ENCODE peak calls at places on chromosomes 16 and 17, in seven cellular contexts. V is A549, O is stomach, Y is IMR-90, S is K562, Q is lower leg skin, E is right lobe of liver. F is an unnamed sample.
A peak's percentile ranks its signal among the peaks of the same experiment; 100 is the strongest.

GRCh38 chr17:49583226-49583625 is 7.6 kb downstream of the NXPH3 start:
- DNase-seq in V (no peak), O (no peak), Y (no peak), S (no peak), Q (no peak), E (no peak), F (no peak)

GRCh38 chr16:85462405-85463227 is 150.5 kb upstream of the GSE1 start:
- DNase-seq in V (no peak), O (peak; percentile 51), Y (no peak), S (peak; percentile 96), Q (no peak), E (no peak), F (peak; percentile 88)

GRCh38 chr17:7294614-7295153 is at the start of gene YBX2:
- DNase-seq in V (peak; percentile 89), O (peak; percentile 85), Y (peak; percentile 7), S (peak; percentile 62), Q (peak; percentile 94), E (peak; percentile 80), F (peak; percentile 76)

GRCh38 chr17:77476498-77476897 is 335.7 kb downstream of the SEC14L1 start:
- DNase-seq in V (no peak), O (no peak), Y (no peak), S (no peak), Q (no peak), E (no peak), F (no peak)

GRCh38 chr17:17824119-17824779 is 12.5 kb downstream of the SREBF1 start:
- DNase-seq in V (peak; percentile 48), O (no peak), Y (no peak), S (no peak), Q (no peak), E (no peak), F (no peak)

GRCh38 chr16:67537636-67538591 is 9.3 kb downstream of the RIPOR1 start:
- DNase-seq in V (no peak), O (peak; percentile 58), Y (no peak), S (no peak), Q (peak; percentile 94), E (peak; percentile 85), F (peak; percentile 61)

GRCh38 chr17:10600551-10600950 is 51.1 kb upstream of the MYH2 start:
- DNase-seq in V (no peak), O (no peak), Y (peak; percentile 45), S (no peak), Q (no peak), E (no peak), F (no peak)

GRCh38 chr16:89607937-89608740 is 5.3 kb upstream of the DPEP1 start:
- DNase-seq in V (no peak), O (no peak), Y (no peak), S (no peak), Q (no peak), E (no peak), F (no peak)

GRCh38 chr16:8920676-8921625 is 38.8 kb downstream of the LITAFD start:
- DNase-seq in V (no peak), O (no peak), Y (peak; percentile 32), S (no peak), Q (no peak), E (no peak), F (no peak)

GRCh38 chr17:40303009-40303657 is 5.8 kb upstream of the RARA start:
- DNase-seq in V (peak; percentile 71), O (peak; percentile 54), Y (peak; percentile 82), S (peak; percentile 36), Q (peak; percentile 74), E (no peak), F (peak; percentile 79)

GRCh38 chr16:67430504-67431076 is 331 bp upstream of the HSD11B2 start:
- DNase-seq in V (no peak), O (peak; percentile 65), Y (no peak), S (peak; percentile 58), Q (no peak), E (peak; percentile 69), F (peak; percentile 35)

GRCh38 chr17:14688134-14688533 is 387.3 kb downstream of the HS3ST3B1 start:
- DNase-seq in V (peak; percentile 30), O (no peak), Y (no peak), S (no peak), Q (no peak), E (no peak), F (no peak)

GRCh38 chr16:72224260-72224768 is 52.4 kb upstream of the PMFBP1 start:
- DNase-seq in V (no peak), O (no peak), Y (no peak), S (no peak), Q (no peak), E (no peak), F (no peak)

GRCh38 chr16:67944690-67945391 is 921 bp upstream of the LCAT start:
- DNase-seq in V (no peak), O (no peak), Y (no peak), S (no peak), Q (no peak), E (peak; percentile 25), F (no peak)

GRCh38 chr17:68738044-68738443 is 136.9 kb upstream of the FAM20A start:
- DNase-seq in V (no peak), O (peak; percentile 39), Y (no peak), S (no peak), Q (no peak), E (peak; percentile 35), F (no peak)

GRCh38 chr17:39213852-39214251 is 11.9 kb downstream of the STAC2 start:
- DNase-seq in V (peak; percentile 76), O (peak; percentile 33), Y (peak; percentile 22), S (no peak), Q (no peak), E (no peak), F (no peak)

GRCh38 chr17:78723957-78724356 is 58.1 kb downstream of the CYTH1 start:
- DNase-seq in V (no peak), O (no peak), Y (no peak), S (no peak), Q (peak; percentile 68), E (no peak), F (no peak)

DNA sequence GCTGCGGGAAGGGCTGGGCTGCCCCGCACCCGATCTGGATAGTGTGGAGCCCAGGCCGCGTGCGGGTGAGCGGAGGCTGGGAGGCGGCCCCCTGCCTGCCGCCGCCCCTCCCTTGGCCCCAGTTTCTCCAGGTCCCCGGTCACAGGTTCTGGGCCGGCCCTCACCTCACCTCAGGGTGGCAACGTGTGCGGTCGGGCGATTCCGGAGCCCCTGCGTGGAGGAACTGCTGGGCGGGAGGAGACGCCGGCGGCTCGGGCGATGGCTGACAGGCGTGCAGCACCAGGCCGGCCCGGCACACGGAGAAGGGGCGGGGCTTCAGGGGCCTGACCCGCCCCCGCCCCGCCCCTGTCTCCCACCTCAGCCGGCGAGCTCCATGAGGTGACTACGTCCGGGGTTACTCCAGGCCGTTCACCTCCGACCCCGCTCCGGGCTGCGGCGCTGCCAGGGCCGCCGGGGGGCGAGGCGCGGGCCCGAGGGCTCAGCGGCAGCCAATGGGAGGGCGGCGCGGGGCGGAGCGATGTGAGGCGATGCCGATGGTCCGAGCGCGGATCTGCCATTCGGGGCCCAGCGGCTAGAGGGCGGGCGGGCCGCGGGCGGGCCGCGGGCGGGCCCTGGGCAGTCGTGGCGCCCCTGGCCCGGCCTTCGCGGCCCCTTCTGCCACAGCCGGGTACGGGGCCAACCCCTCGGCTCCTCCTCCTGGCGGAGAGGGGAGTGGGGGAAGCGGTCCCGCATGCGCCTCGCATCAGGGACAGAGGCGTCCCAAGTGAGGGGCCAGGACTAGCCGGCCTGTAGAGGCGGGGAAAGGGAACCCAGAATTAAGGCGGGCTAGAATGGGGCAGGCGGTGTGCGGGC is 16.7 kb upstream of the C17orf78 start:
- DNase-seq in V (peak; percentile 98), O (peak; percentile 95), Y (peak; percentile 86), S (peak; percentile 96), Q (peak; percentile 97), E (peak; percentile 97), F (peak; percentile 96)
- TF ChIP-seq POLR2A in V (peak; percentile 86), O (no peak), Y (peak; percentile 66), S (peak; percentile 49), Q (no peak), E (peak; percentile 88), F (peak; percentile 80)

DNA sequence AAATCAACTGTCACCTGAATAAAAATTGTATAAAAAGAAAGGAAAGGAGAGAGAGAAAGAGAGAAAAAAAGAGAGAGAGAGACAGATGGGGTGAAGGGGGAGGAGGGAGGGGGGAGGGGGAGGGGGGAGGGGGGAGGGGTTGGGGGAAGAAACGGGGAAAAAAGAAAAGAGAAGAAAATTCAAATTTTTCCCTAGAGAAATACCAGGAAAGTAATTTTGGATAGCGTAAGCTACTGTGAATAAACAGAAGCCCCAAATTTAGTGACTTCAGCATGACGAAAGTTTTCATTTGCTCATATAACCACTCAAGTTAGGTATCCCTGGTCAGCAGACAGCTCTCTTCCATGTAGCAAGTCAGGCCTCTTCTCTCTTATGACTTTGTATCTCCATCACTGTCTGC is 289.4 kb upstream of the MYOCD start:
- DNase-seq in V (no peak), O (no peak), Y (no peak), S (no peak), Q (no peak), E (no peak), F (no peak)
- TF ChIP-seq POLR2A in V (no peak), O (no peak), Y (no peak), S (no peak), Q (no peak), E (no peak), F (no peak)

GRCh38 chr16:10945065-10945787 is 862 bp downstream of the CLEC16A start:
- DNase-seq in V (no peak), O (no peak), Y (no peak), S (no peak), Q (no peak), E (no peak), F (no peak)

GRCh38 chr16:10944249-10945064 is at the start of gene CLEC16A:
- DNase-seq in V (peak; percentile 97), O (peak; percentile 98), Y (peak; percentile 96), S (peak; percentile 85), Q (peak; percentile 99), E (peak; percentile 99), F (peak; percentile 98)

GRCh38 chr16:10940501-10941079 is 1.7 kb downstream of the DEXI start:
- DNase-seq in V (no peak), O (no peak), Y (peak; percentile 34), S (no peak), Q (no peak), E (peak; percentile 44), F (no peak)

GRCh38 chr16:10941127-10941933 is 938 bp downstream of the DEXI start:
- DNase-seq in V (no peak), O (no peak), Y (no peak), S (no peak), Q (no peak), E (peak; percentile 47), F (peak; percentile 35)

GRCh38 chr16:10942352-10943297 is at the start of gene DEXI:
- DNase-seq in V (peak; percentile 87), O (peak; percentile 96), Y (peak; percentile 84), S (peak; percentile 99), Q (peak; percentile 99), E (peak; percentile 97), F (peak; percentile 97)
- TF ChIP-seq POLR2A in V (peak; percentile 68), O (no peak), Y (no peak), S (peak; percentile 58), Q (no peak), E (peak; percentile 80), F (peak; percentile 44)

DNA sequence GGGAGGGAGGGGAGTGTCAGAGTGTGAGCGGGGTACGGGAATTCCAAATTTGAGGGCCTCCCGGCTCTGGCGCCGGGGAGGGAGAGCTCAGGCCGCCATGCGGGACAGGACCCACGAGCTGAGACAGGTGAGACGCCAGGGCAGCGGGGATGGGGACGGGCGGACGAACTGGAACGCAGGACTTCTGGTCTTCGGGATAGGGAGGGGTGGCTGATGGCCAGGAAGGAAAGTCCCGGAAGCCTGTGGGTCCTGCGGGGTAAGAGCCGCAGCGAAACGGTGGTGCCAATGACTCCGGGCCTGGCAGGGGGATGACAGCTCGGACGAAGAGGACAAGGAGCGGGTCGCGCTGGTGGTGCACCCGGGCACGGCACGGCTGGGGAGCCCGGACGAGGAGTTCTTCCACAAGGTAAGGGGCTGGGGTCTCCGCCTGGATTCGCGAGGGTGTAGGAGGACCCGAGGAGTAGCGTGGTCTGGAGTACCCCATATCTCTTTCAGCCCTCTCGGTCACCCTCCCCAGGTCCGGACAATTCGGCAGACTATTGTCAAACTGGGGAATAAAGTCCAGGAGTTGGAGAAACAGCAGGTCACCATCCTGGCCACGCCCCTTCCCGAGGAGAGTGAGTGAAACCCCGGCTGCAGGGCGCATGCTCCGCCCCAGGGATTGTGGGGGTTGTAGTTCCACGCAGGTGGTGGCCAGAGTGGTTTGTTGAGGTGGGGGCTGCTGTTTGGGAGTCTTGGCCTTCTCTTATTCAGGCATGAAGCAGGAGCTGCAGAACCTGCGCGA is 543 bp downstream of the STX4 start:
- DNase-seq in V (peak; percentile 82), O (peak; percentile 93), Y (peak; percentile 70), S (peak; percentile 96), Q (peak; percentile 98), E (peak; percentile 96), F (peak; percentile 93)
- TF ChIP-seq POLR2A in V (no peak), O (no peak), Y (peak; percentile 77), S (peak; percentile 23), Q (no peak), E (peak; percentile 87), F (peak; percentile 56)